ENCODE peak calls at places on chromosomes 7 and 10, in six cellular contexts. N, B, M, O, G and C are unnamed samples.

GRCh38 chr10:112815238-112816032 is 134.6 kb upstream of the TCF7L2 start:
- DNase-seq in N (peak), B (no peak), M (no peak), O (peak), G (no peak), C (no peak)

GRCh38 chr7:110119883-110120581 is 970.9 kb upstream of the LRRN3 start:
- DNase-seq in N (peak), B (no peak), M (no peak), O (peak), G (no peak), C (no peak)

GRCh38 chr10:63675171-63675570 is 154.0 kb downstream of the REEP3 start:
- DNase-seq in N (no peak), B (no peak), M (no peak), O (peak), G (no peak), C (peak)

GRCh38 chr10:19749185-19749729 is 67.0 kb upstream of the PLXDC2 start:
- DNase-seq in N (no peak), B (no peak), M (no peak), O (peak), G (no peak), C (no peak)

GRCh38 chr10:22230331-22230833 is 12.6 kb upstream of the EBLN1 start:
- DNase-seq in N (peak), B (no peak), M (no peak), O (peak), G (no peak), C (peak)

GRCh38 chr10:69866688-69867461 is 65.2 kb downstream of the COL13A1 start:
- DNase-seq in N (no peak), B (no peak), M (peak), O (peak), G (no peak), C (peak)

GRCh38 chr10:113021268-113022028 is 71.4 kb downstream of the TCF7L2 start:
- DNase-seq in N (no peak), B (no peak), M (peak), O (no peak), G (no peak), C (no peak)

GRCh38 chr10:72730462-72730861 is 38.5 kb downstream of the MCU start:
- DNase-seq in N (no peak), B (no peak), M (no peak), O (peak), G (no peak), C (no peak)

GRCh38 chr10:97503413-97503812 is 4.7 kb downstream of the UBTD1 start:
- DNase-seq in N (no peak), B (no peak), M (no peak), O (no peak), G (no peak), C (no peak)

GRCh38 chr10:50554381-50554994 is 69.3 kb downstream of the SGMS1 start:
- DNase-seq in N (no peak), B (no peak), M (no peak), O (no peak), G (no peak), C (peak)

GRCh38 chr7:99499356-99499712 is 747 bp downstream of the ZNF394 start:
- DNase-seq in N (no peak), B (no peak), M (no peak), O (no peak), G (no peak), C (no peak)

GRCh38 chr10:19826712-19827111 is 10.5 kb downstream of the PLXDC2 start:
- DNase-seq in N (no peak), B (no peak), M (no peak), O (no peak), G (no peak), C (no peak)

GRCh38 chr10:3107426-3107961 is 40.1 kb downstream of the PFKP start:
- DNase-seq in N (peak), B (peak), M (no peak), O (peak), G (peak), C (no peak)

GRCh38 chr10:70512149-70512611 is 33.6 kb downstream of the PALD1 start:
- DNase-seq in N (no peak), B (no peak), M (no peak), O (peak), G (no peak), C (no peak)

GRCh38 chr7:98788921-98789320 is 80.9 kb downstream of the TMEM130 start:
- DNase-seq in N (no peak), B (no peak), M (no peak), O (no peak), G (no peak), C (peak)

GRCh38 chr10:114519756-114520288 is 115.5 kb upstream of the AFAP1L2 start:
- DNase-seq in N (peak), B (no peak), M (peak), O (no peak), G (no peak), C (no peak)

GRCh38 chr10:87053577-87054181 is 33.6 kb downstream of the FAM25A start:
- DNase-seq in N (no peak), B (no peak), M (no peak), O (no peak), G (no peak), C (no peak)

GRCh38 chr7:155205368-155206285 is 92.1 kb upstream of the INSIG1 start:
- DNase-seq in N (peak), B (peak), M (peak), O (peak), G (peak), C (peak)
- TF ChIP-seq POLR2A in N (peak), B (no peak), M (no peak), O (no peak), G (no peak), C (no peak)

DNA sequence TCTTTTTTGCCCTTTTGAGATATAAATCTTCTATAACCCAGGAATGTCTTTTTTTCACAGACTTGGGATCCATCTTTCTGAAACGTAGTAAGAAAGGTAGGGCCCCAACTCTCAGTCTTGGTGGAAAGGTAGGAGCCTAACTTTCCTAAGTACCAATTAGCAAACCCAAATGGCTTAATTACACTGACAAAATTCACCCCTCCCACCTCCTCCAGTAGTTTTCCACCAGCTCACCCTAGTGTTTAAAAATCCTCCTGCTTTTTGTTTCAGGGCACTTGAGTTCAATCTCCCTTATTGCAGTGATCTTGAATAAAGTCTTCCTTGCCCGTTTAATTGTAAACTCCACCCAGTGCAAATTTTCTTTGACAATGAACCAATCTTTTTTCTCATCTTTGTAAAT is 600.0 kb downstream of the PHTF2 start:
- DNase-seq in N (no peak), B (no peak), M (no peak), O (no peak), G (no peak), C (no peak)
- H3K27ac ChIP-seq in N (no peak), B (no peak), M (no peak), O (no peak), G (no peak), C (no peak)

GRCh38 chr7:135168489-135169140 is 1.9 kb downstream of the CYREN start:
- DNase-seq in N (no peak), B (no peak), M (no peak), O (no peak), G (no peak), C (no peak)
- TF ChIP-seq POLR2A in N (no peak), B (no peak), M (no peak), O (no peak), G (no peak), C (no peak)

GRCh38 chr7:38211940-38212339 is 33.9 kb downstream of the STARD3NL start:
- DNase-seq in N (no peak), B (no peak), M (no peak), O (no peak), G (no peak), C (no peak)
- H3K27ac ChIP-seq in N (no peak), B (no peak), M (peak), O (no peak), G (no peak), C (no peak)

GRCh38 chr7:120186688-120187087 is 86.3 kb upstream of the KCND2 start:
- DNase-seq in N (peak), B (no peak), M (no peak), O (no peak), G (no peak), C (no peak)
- TF ChIP-seq POLR2A in N (no peak), B (no peak), M (no peak), O (no peak), G (no peak), C (no peak)

GRCh38 chr7:134996097-134996550 is 9.8 kb downstream of the AGBL3 start:
- DNase-seq in N (peak), B (no peak), M (no peak), O (peak), G (no peak), C (no peak)

GRCh38 chr7:134995239-134996096 is 9.2 kb downstream of the AGBL3 start:
- DNase-seq in N (no peak), B (no peak), M (no peak), O (no peak), G (no peak), C (no peak)

GRCh38 chr7:134993877-134994456 is 7.7 kb downstream of the AGBL3 start:
- DNase-seq in N (no peak), B (no peak), M (no peak), O (no peak), G (no peak), C (no peak)

GRCh38 chr7:134991469-134992339 is 5.4 kb downstream of the AGBL3 start:
- DNase-seq in N (peak), B (no peak), M (no peak), O (no peak), G (no peak), C (no peak)

GRCh38 chr7:134992626-134993179 is 6.4 kb downstream of the AGBL3 start:
- DNase-seq in N (no peak), B (no peak), M (no peak), O (peak), G (no peak), C (no peak)
- H3K27ac ChIP-seq in N (peak), B (no peak), M (peak), O (no peak), G (peak), C (no peak)

GRCh38 chr10:688621-689426 is 644 bp downstream of the DIP2C start:
- DNase-seq in N (peak), B (no peak), M (peak), O (peak), G (no peak), C (peak)
- TF ChIP-seq POLR2A in N (no peak), B (no peak), M (no peak), O (no peak), G (no peak), C (no peak)